ENCODE peak calls at places on chromosomes 16 and 17, in six cellular contexts. Z, T, H, X, C and I are unnamed samples.

GRCh38 chr17:72004011-72004427 is 116.8 kb upstream of the SOX9 start:
- DNase-seq in H (peak), C (no peak), T (peak), Z (no peak), X (peak), I (peak)

GRCh38 chr17:39791296-39791992 is 53.7 kb downstream of the GRB7 start:
- DNase-seq in Z (no peak), T (no peak), H (no peak), X (no peak), C (no peak), I (no peak)

GRCh38 chr17:70373369-70373768 is 204.0 kb downstream of the KCNJ2 start:
- DNase-seq in T (no peak), H (no peak), C (no peak), X (no peak), Z (no peak), I (no peak)

GRCh38 chr16:53465606-53466290 is 31.5 kb downstream of the RBL2 start:
- DNase-seq in T (peak), Z (no peak), C (peak), X (peak), H (peak), I (peak)

GRCh38 chr16:28260193-28260592 is 32.1 kb upstream of the SBK1 start:
- DNase-seq in X (peak), T (no peak), Z (no peak), H (peak), C (peak), I (no peak)

GRCh38 chr17:27504188-27504995 is 48.1 kb downstream of the KSR1 start:
- DNase-seq in H (no peak), Z (no peak), T (no peak), C (no peak), X (no peak), I (no peak)

GRCh38 chr17:64603987-64604386 is 58.1 kb downstream of the SMURF2 start:
- DNase-seq in T (no peak), H (no peak), C (no peak), Z (no peak), X (no peak), I (no peak)

GRCh38 chr17:4635823-4636375 is 5.6 kb downstream of the ALOX15 start:
- DNase-seq in T (no peak), X (no peak), H (no peak), Z (no peak), C (no peak), I (no peak)

GRCh38 chr17:28885363-28885762 is 12.2 kb downstream of the FLOT2 start:
- DNase-seq in C (no peak), Z (no peak), T (no peak), H (no peak), X (no peak), I (no peak)

GRCh38 chr16:51431517-51432241 is 280.6 kb upstream of the SALL1 start:
- DNase-seq in X (peak), H (peak), C (peak), Z (no peak), T (peak), I (peak)

GRCh38 chr17:73541111-73541510 is 103.1 kb downstream of the SDK2 start:
- DNase-seq in Z (no peak), T (no peak), C (no peak), X (no peak), H (no peak), I (no peak)

GRCh38 chr17:76868669-76869208 is 535 bp downstream of the MGAT5B start:
- DNase-seq in H (peak), X (peak), T (no peak), Z (no peak), C (no peak), I (no peak)

GRCh38 chr17:72411124-72411563 is 290.3 kb downstream of the SOX9 start:
- DNase-seq in Z (no peak), X (peak), T (no peak), H (peak), C (no peak), I (no peak)

GRCh38 chr16:23280483-23280967 is 21.6 kb upstream of the SCNN1B start:
- DNase-seq in H (peak), T (no peak), X (peak), Z (no peak), C (no peak), I (no peak)

GRCh38 chr17:10177131-10177920 is 21.1 kb downstream of the GAS7 start:
- DNase-seq in X (no peak), T (no peak), Z (no peak), H (no peak), C (no peak), I (no peak)

GRCh38 chr16:8861563-8862308 is 7.1 kb downstream of the CARHSP1 start:
- DNase-seq in T (peak), H (no peak), Z (no peak), C (no peak), X (no peak), I (no peak)

DNA sequence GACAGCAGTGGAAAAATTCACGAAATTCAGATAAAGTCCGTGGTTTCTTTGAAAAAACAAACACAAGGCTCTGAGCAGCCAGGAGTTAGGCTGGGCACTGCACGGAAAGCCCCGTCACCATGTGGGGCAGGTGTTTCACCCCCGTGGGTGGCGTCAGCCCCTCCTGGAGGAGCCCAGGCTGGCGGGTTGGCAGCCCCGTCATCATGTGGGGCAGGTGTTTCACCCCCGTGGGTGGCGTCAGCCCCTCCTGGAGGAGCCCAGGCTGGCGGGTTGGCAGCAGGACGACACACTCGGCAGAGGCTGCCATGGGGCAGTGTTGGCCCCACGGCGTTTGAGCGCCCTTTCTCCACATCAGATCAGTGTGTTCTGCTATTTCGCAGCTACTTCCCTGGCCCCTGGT is 38.1 kb downstream of the ACSF3 start:
- DNase-seq in H (no peak), X (no peak), T (no peak), C (no peak), Z (no peak), I (no peak)
- H3K4me3 ChIP-seq in H (no peak), X (no peak), T (no peak), C (no peak), Z (no peak), I (no peak)

DNA sequence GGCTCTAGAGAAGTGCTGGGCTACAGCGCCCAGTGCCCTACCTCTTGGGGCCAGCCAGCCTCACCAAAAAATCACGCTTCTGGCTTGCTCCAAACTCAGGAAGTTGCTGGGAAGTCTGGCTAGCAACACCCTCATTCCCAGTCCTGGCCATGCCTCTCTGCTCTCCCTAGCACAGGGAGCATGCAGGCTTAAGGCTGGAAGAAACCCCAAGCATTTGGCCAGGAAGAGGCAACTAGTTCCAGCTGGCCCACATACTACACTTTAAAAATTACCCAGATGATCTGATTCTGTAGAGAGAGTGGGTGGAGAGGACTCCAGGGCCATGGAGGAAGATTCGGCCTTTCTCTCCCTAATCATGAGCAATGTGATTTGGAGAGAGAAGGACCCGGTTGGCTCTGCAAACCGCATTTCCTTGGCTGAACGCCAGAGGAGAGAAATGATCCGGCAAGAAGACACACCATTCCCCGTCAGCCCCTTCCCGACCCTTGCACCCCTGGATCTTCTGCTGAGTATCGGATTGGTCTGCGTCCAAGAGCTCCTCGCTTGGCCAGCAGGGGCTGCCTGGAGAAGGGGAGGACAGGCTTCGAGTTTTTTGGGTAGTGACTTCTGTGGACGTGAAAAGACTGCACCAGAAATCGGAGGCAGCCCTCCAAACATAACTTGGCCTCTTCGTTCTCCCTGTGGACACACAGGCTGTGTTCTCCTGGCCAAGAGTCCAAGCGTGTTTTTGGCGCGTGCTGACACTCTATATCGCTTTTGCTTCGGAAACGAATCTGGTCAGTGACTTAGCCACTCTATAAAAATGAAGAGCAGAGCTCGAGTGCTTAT is 406.3 kb downstream of the WWOX start:
- DNase-seq in T (peak), C (peak), X (peak), H (peak), Z (peak), I (peak)
- TF ChIP-seq CTCF in T (peak), C (peak), X (no peak), H (peak), Z (no peak), I (peak)

GRCh38 chr16:1990336-1991134 is 765 bp downstream of the SYNGR3 start:
- DNase-seq in T (no peak), C (no peak), H (no peak), Z (peak), X (no peak), I (no peak)
- H3K4me3 ChIP-seq in T (no peak), C (peak), H (peak), Z (peak), X (no peak), I (no peak)

GRCh38 chr16:81842564-81843242 is 63.6 kb downstream of the PLCG2 start:
- DNase-seq in H (no peak), T (no peak), Z (no peak), X (no peak), C (no peak), I (no peak)
- TF ChIP-seq CTCF in H (no peak), T (no peak), Z (no peak), X (no peak), C (no peak), I (no peak)

GRCh38 chr17:80005360-80006338 is 30.0 kb downstream of the TBC1D16 start:
- DNase-seq in T (peak), X (no peak), C (peak), H (no peak), Z (peak), I (peak)
- H3K4me3 ChIP-seq in T (no peak), X (no peak), C (no peak), H (no peak), Z (no peak), I (no peak)

GRCh38 chr17:38509008-38509771 is 80.9 kb downstream of the ARHGAP23 start:
- DNase-seq in X (peak), T (peak), C (peak), Z (peak), H (peak), I (peak)
- TF ChIP-seq CTCF in X (peak), T (peak), C (peak), Z (peak), H (peak), I (peak)

GRCh38 chr16:73750639-73751038 is 546.0 kb upstream of the PSMD7 start:
- DNase-seq in Z (no peak), X (no peak), H (no peak), C (no peak), T (no peak), I (no peak)
- H3K4me3 ChIP-seq in Z (no peak), X (no peak), H (no peak), C (no peak), T (no peak), I (no peak)

GRCh38 chr16:67104061-67104460 is 5.7 kb upstream of the PHAF1 start:
- DNase-seq in T (peak), H (peak), C (peak), Z (no peak), X (no peak), I (peak)

GRCh38 chr16:67098599-67098998 is 11.1 kb upstream of the PHAF1 start:
- DNase-seq in Z (no peak), X (no peak), H (no peak), T (no peak), C (no peak), I (no peak)

GRCh38 chr16:67101683-67102082 is 8.1 kb upstream of the PHAF1 start:
- DNase-seq in T (no peak), Z (no peak), H (peak), X (peak), C (no peak), I (peak)

GRCh38 chr16:67101301-67101675 is 8.5 kb upstream of the PHAF1 start:
- DNase-seq in T (no peak), X (peak), H (peak), C (no peak), Z (no peak), I (no peak)

GRCh38 chr16:67100569-67101300 is 9.0 kb upstream of the PHAF1 start:
- DNase-seq in C (peak), Z (no peak), T (no peak), H (peak), X (peak), I (peak)
- TF ChIP-seq CTCF in C (peak), Z (no peak), T (peak), H (no peak), X (peak), I (peak)

DNA sequence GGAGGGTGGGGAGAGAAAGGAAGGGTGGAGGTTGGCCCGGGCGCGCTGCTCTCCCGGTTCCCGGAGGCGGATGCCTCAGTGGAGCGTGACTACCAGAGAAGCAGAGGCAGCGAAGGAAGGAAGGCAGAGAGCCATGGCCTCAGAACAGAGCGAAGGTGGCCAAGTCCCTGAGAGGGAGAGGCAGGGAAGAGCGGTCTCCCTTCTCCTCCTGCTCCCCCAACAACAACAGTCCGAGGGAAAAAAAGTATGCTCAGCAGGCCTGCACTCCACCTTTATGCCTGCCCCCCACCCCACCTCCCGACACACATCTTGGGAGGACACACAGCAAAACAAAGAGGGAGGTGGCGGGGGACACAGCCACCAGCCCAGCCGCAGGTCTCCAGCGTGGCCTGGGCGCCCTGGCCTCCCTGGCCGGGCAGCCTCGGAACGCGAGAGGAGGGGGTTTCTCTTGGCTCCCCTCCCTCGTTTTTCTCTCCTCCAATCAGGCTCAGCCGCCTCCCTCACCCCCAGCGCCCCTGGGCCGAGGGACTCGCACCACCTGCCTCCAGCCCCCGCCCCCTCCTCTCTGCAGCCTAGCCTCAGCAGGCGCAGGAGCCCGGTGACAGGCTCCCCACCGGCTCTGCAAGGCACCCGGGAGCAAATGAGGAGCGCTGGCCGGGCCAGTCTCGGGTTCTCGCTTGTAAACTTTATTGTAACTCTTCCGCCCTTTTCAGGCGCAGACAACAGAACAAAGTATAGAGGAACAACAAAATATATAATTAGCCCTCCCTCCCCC is 1.1 kb upstream of the HOXB7 start:
- DNase-seq in T (peak), Z (no peak), C (no peak), H (no peak), X (no peak), I (no peak)
- H3K4me3 ChIP-seq in T (no peak), Z (peak), C (no peak), H (peak), X (no peak), I (peak)